ENCODE peak calls at places on chromosomes 5 and 9, in six cellular contexts. U is K562, Z is sigmoid colon, J is cardiac muscle cell, K is psoas muscle, H is prostate gland. F is an unnamed sample.

GRCh38 chr9:27349681-27350080 is 52.7 kb upstream of the EQTN start:
- DNase-seq in J (no peak), H (no peak), K (no peak), U (no peak), Z (no peak), F (no peak)

GRCh38 chr5:1152771-1153282 is 41.0 kb upstream of the SLC12A7 start:
- DNase-seq in J (no peak), K (no peak), H (peak; percentile 40), U (no peak), Z (no peak), F (no peak)

GRCh38 chr9:437066-438015 is 222.7 kb downstream of the DOCK8 start:
- DNase-seq in U (no peak), J (no peak), K (no peak), H (no peak), Z (no peak), F (no peak)

GRCh38 chr5:15550502-15551115 is 50.6 kb downstream of the FBXL7 start:
- DNase-seq in K (no peak), U (no peak), H (peak; percentile 28), J (no peak), Z (no peak), F (no peak)

GRCh38 chr9:34254141-34254913 is 74.7 kb downstream of the KIF24 start:
- DNase-seq in Z (peak; percentile 68), J (no peak), H (no peak), K (peak; percentile 72), U (no peak), F (no peak)

GRCh38 chr5:145937432-145938250 is 1.3 kb downstream of the SH3RF2 start:
- DNase-seq in J (peak; percentile 28), Z (no peak), K (peak; percentile 58), U (no peak), H (peak; percentile 43), F (peak; percentile 38)

GRCh38 chr9:133074111-133074651 is 12.4 kb downstream of the CEL start:
- DNase-seq in U (peak; percentile 21), Z (no peak), K (no peak), H (no peak), J (no peak), F (no peak)

GRCh38 chr9:4423207-4423610 is 67.1 kb upstream of the SLC1A1 start:
- DNase-seq in U (no peak), H (no peak), J (no peak), K (no peak), Z (no peak), F (no peak)

GRCh38 chr5:138641547-138642298 is 66.5 kb upstream of the HSPA9 start:
- DNase-seq in J (peak; percentile 78), U (peak; percentile 80), H (peak; percentile 52), Z (no peak), K (peak; percentile 74), F (peak; percentile 71)

GRCh38 chr5:179906795-179907569 is 715 bp downstream of the TBC1D9B start:
- DNase-seq in H (peak; percentile 30), U (peak; percentile 55), Z (peak; percentile 75), K (peak; percentile 74), J (peak; percentile 59), F (peak; percentile 44)

GRCh38 chr5:81359108-81359507 is 34.8 kb downstream of the ACOT12 start:
- DNase-seq in Z (no peak), J (no peak), H (no peak), K (no peak), U (no peak), F (no peak)

GRCh38 chr5:119354522-119355243 is 1.1 kb upstream of the TNFAIP8 start:
- DNase-seq in K (no peak), J (no peak), Z (no peak), U (no peak), H (no peak), F (no peak)

GRCh38 chr5:118762291-118762690 is 226.1 kb downstream of the DTWD2 start:
- DNase-seq in U (no peak), H (no peak), K (no peak), J (no peak), Z (no peak), F (no peak)

GRCh38 chr9:91500509-91501011 is 76.9 kb upstream of the NFIL3 start:
- DNase-seq in H (no peak), Z (no peak), U (peak; percentile 44), K (no peak), J (no peak), F (no peak)

GRCh38 chr9:70080481-70081119 is 37.0 kb downstream of the MAMDC2 start:
- DNase-seq in Z (peak; percentile 78), H (no peak), K (no peak), U (no peak), J (no peak), F (no peak)

GRCh38 chr5:77277764-77278163 is 67.3 kb downstream of the PDE8B start:
- DNase-seq in K (no peak), J (no peak), Z (no peak), U (no peak), H (no peak), F (no peak)

GRCh38 chr5:77281969-77282336 is 71.5 kb downstream of the PDE8B start:
- DNase-seq in U (no peak), K (no peak), Z (no peak), H (no peak), J (no peak), F (no peak)

GRCh38 chr5:77285442-77285841 is 75.0 kb downstream of the PDE8B start:
- DNase-seq in K (no peak), H (no peak), U (no peak), Z (no peak), J (no peak), F (no peak)

GRCh38 chr5:77280036-77280435 is 69.6 kb downstream of the PDE8B start:
- DNase-seq in J (no peak), K (no peak), Z (no peak), H (no peak), U (no peak), F (peak; percentile 86)

DNA sequence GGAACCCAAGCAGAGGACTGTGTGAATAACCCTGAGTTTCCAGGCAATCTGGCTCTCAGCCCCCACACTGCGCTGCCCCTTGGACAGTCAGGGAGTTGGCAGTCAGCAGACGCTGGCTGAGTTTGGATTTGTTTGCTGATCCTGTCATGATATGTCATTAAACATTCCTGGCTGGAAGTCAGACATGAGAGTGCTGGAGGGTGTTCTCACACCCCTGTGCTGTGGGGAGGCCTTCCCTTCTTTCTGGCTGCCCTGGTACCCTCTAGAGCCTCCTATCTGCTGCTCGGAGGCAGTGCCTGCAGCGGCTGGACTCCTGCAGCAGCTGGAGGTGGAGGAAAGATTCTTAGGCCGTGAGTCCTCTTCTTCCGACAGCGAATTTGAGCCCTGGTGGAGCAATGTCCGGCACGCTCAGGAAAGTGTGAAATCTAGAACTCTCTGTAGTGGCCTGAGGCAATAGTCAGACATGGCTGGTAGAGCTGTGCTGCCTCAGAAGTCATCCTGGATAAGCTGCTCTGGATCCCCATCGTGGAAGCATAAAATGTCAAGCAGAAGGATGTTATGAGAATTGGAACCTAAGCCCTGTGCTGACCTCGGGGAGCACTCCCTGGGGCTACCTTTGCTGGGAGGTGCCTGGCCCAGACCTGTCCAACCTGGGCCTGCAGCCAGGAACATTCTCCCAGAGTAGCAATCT is 72.0 kb downstream of the PDE8B start:
- DNase-seq in Z (no peak), K (no peak), J (no peak), H (peak; percentile 33), U (no peak), F (peak; percentile 73)
- TF ChIP-seq CTCF in Z (no peak), K (no peak), J (peak; percentile 18), H (no peak), U (no peak), F (peak; percentile 12)

GRCh38 chr9:109253637-109254284 is 67.1 kb downstream of the EPB41L4B start:
- DNase-seq in K (no peak), Z (no peak), J (no peak), H (peak; percentile 42), U (no peak), F (peak; percentile 61)

GRCh38 chr9:109252291-109252690 is 68.6 kb downstream of the EPB41L4B start:
- DNase-seq in K (no peak), U (no peak), J (no peak), Z (no peak), H (no peak), F (no peak)

GRCh38 chr9:109251776-109252106 is 69.1 kb downstream of the EPB41L4B start:
- DNase-seq in K (no peak), Z (no peak), H (no peak), U (no peak), J (no peak), F (no peak)

GRCh38 chr9:109254317-109254716 is 66.5 kb downstream of the EPB41L4B start:
- DNase-seq in U (no peak), Z (no peak), K (no peak), H (no peak), J (no peak), F (no peak)

DNA sequence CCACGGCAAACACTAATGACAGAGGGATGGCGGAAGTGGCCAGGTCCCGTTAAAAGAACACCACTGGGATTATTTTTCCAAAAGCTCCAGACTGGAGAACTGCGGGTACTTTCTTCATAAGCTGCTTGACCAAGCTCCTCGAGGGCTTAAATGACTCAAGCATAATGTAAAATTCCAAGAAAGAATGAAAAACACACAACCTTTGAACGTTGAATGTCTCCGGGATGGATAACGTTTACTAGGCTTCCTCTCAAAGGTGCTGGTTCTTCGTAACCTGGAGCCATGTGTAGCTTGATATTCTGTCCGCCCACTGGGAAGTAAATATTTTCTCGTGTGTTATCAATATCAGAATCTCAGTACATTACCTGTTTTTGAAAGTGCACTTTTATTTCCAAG is 67.6 kb downstream of the EPB41L4B start:
- DNase-seq in Z (no peak), U (no peak), J (no peak), H (no peak), K (no peak), F (no peak)
- H3K4me1 ChIP-seq in Z (no peaks in the 10 kb centered on the region), U (peaks cover 2% of the 10 kb centered on the region), J (peaks cover 5% of the 10 kb centered on the region), H (peaks cover 2% of the 10 kb centered on the region), K (no peaks in the 10 kb centered on the region), F (peaks cover 49% of the 10 kb centered on the region)

DNA sequence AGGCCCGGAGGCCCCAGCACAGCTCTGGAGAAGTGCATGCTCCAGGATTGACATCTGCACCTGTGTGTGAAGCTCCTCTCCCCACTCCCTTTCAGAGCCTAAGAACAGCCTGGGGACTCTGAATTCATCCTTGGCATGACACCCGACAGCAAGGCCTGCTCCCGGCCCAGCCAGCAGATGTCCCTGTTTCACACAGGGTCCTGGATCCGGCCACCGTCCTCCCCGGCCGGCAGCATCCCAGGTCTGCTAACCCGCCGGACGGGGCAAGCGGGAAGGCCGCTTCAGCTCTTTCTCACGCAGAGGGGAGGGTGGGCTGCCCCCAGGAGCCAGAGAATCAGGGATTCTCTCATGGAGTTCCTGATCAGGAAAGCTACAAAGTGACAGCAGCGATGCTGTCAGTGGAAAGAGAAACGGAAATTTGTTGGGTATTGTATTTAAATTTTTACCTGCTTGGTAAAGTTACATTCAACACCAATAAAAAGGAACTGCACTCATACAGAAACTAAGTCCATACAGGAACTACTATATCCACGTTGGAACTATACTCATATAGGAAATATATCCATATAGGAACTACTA is 325.3 kb upstream of the IRX4 start:
- DNase-seq in H (peak; percentile 40), K (no peak), U (peak; percentile 29), J (peak; percentile 74), Z (no peak), F (peak; percentile 23)
- TF ChIP-seq CTCF in H (peak; percentile 13), K (no peak), U (peak; percentile 52), J (no peak), Z (no peak), F (no peak)

GRCh38 chr9:124281934-124282351 is 24.2 kb downstream of the NEK6 start:
- DNase-seq in Z (no peak), K (no peak), H (no peak), J (no peak), U (no peak), F (no peak)
- H3K4me1 ChIP-seq in Z (peaks cover 98% of the 10 kb centered on the region), K (peaks cover 35% of the 10 kb centered on the region), H (peaks cover 16% of the 10 kb centered on the region), J (no peaks in the 10 kb centered on the region), U (peaks cover 42% of the 10 kb centered on the region), F (peaks cover 20% of the 10 kb centered on the region)